ENCODE peak calls at places on chromosome 13, in five cellular contexts. One of them, this sample, is unnamed.

GRCh38 chr13:110200276-110200675 is 106.7 kb downstream of the COL4A1 start:
- DNase-seq in IMR-90: no peak
- DNase-seq in fibroblast of lung: no peak
- DNase-seq in HepG2: no peak
- DNase-seq in MM.1S: no peak
- DNase-seq in this sample: no peak

GRCh38 chr13:37001921-37002250 is 1.3 kb downstream of the EXOSC8 start:
- DNase-seq in IMR-90: no peak
- DNase-seq in HepG2: no peak
- DNase-seq in fibroblast of lung: no peak
- DNase-seq in MM.1S: no peak
- DNase-seq in this sample: no peak

GRCh38 chr13:104740616-104741222 is 1674.5 kb upstream of the SLC10A2 start:
- DNase-seq in HepG2: no peak
- DNase-seq in IMR-90: no peak
- DNase-seq in fibroblast of lung: no peak
- DNase-seq in MM.1S: no peak
- DNase-seq in this sample: no peak

GRCh38 chr13:26022538-26023292 is 29.1 kb downstream of the SHISA2 start:
- DNase-seq in IMR-90: peak
- DNase-seq in MM.1S: no peak
- DNase-seq in HepG2: no peak
- DNase-seq in fibroblast of lung: peak
- DNase-seq in this sample: no peak

GRCh38 chr13:106513025-106513424 is 22.4 kb downstream of the EFNB2 start:
- DNase-seq in fibroblast of lung: peak
- DNase-seq in HepG2: no peak
- DNase-seq in MM.1S: no peak
- DNase-seq in IMR-90: peak
- DNase-seq in this sample: no peak

GRCh38 chr13:97946951-97947588 is 6.4 kb upstream of the IPO5 start:
- DNase-seq in HepG2: no peak
- DNase-seq in fibroblast of lung: peak
- DNase-seq in IMR-90: peak
- DNase-seq in MM.1S: no peak
- DNase-seq in this sample: no peak

GRCh38 chr13:113029487-113030258 is 60.7 kb downstream of the MCF2L start:
- DNase-seq in IMR-90: no peak
- DNase-seq in MM.1S: peak
- DNase-seq in fibroblast of lung: no peak
- DNase-seq in HepG2: peak
- DNase-seq in this sample: peak

GRCh38 chr13:91741925-91742324 is 343.5 kb downstream of the GPC5 start:
- DNase-seq in MM.1S: no peak
- DNase-seq in IMR-90: no peak
- DNase-seq in HepG2: no peak
- DNase-seq in fibroblast of lung: no peak
- DNase-seq in this sample: no peak

GRCh38 chr13:112532837-112533745 is 54.9 kb downstream of the TUBGCP3 start:
- DNase-seq in MM.1S: no peak
- DNase-seq in IMR-90: no peak
- DNase-seq in HepG2: no peak
- DNase-seq in fibroblast of lung: no peak
- DNase-seq in this sample: no peak

GRCh38 chr13:41658057-41658642 is 200.8 kb downstream of the RGCC start:
- DNase-seq in HepG2: no peak
- DNase-seq in fibroblast of lung: peak
- DNase-seq in IMR-90: peak
- DNase-seq in MM.1S: no peak
- DNase-seq in this sample: no peak

GRCh38 chr13:75585153-75585552 is 35.6 kb downstream of the UCHL3 start:
- DNase-seq in fibroblast of lung: no peak
- DNase-seq in HepG2: no peak
- DNase-seq in IMR-90: no peak
- DNase-seq in MM.1S: no peak
- DNase-seq in this sample: no peak

GRCh38 chr13:70758932-70759331 is 650.7 kb upstream of the KLHL1 start:
- DNase-seq in IMR-90: no peak
- DNase-seq in fibroblast of lung: no peak
- DNase-seq in HepG2: no peak
- DNase-seq in MM.1S: no peak
- DNase-seq in this sample: no peak

GRCh38 chr13:79867248-79867647 is 386.3 kb downstream of the NDFIP2 start:
- DNase-seq in IMR-90: peak
- DNase-seq in HepG2: no peak
- DNase-seq in MM.1S: no peak
- DNase-seq in fibroblast of lung: no peak
- DNase-seq in this sample: no peak

GRCh38 chr13:48851707-48852106 is 124.0 kb upstream of the FNDC3A start:
- DNase-seq in fibroblast of lung: no peak
- DNase-seq in MM.1S: peak
- DNase-seq in HepG2: no peak
- DNase-seq in IMR-90: no peak
- DNase-seq in this sample: no peak

GRCh38 chr13:28035146-28035782 is 46.8 kb upstream of the URAD start:
- DNase-seq in HepG2: no peak
- DNase-seq in MM.1S: no peak
- DNase-seq in IMR-90: peak
- DNase-seq in fibroblast of lung: no peak
- DNase-seq in this sample: no peak

GRCh38 chr13:98372886-98373285 is 195.8 kb upstream of the RNF113B start:
- DNase-seq in IMR-90: peak
- DNase-seq in MM.1S: no peak
- DNase-seq in HepG2: no peak
- DNase-seq in fibroblast of lung: peak
- DNase-seq in this sample: no peak

DNA sequence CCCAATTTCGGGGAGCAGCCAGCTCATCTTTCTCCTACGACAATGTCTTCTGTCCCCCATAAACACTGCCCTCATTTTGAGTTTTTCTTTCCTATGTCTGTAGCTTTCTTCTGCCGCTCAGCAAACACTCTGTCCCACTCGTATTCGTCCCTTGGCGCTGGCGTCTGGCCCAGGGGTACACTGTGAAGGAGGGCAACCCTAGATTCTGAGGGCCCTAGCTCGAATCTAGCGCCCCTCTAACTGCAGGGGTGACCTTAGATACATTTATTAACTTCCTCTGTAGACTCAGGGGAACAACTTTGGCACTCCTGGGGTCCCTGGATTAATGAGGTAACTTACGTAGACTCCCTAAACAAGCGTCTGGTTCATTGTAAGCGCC is 679 bp upstream of the LRCH1 start:
- DNase-seq in fibroblast of lung: no peak
- DNase-seq in IMR-90: no peak
- DNase-seq in HepG2: no peak
- DNase-seq in MM.1S: no peak
- DNase-seq in this sample: no peak
- H3K9ac ChIP-seq in fibroblast of lung: peak
- H3K9ac ChIP-seq in IMR-90: peak
- H3K9ac ChIP-seq in HepG2: peak
- H3K9ac ChIP-seq in MM.1S: peak
- H3K9ac ChIP-seq in this sample: peak

GRCh38 chr13:35789335-35790166 is 313.1 kb upstream of the MAB21L1 start:
- DNase-seq in HepG2: peak
- DNase-seq in IMR-90: peak
- DNase-seq in MM.1S: peak
- DNase-seq in fibroblast of lung: peak
- DNase-seq in this sample: no peak

GRCh38 chr13:35793823-35794222 is 317.3 kb upstream of the MAB21L1 start:
- DNase-seq in HepG2: no peak
- DNase-seq in fibroblast of lung: peak
- DNase-seq in IMR-90: no peak
- DNase-seq in MM.1S: no peak
- DNase-seq in this sample: no peak

GRCh38 chr13:35787937-35788336 is 311.4 kb upstream of the MAB21L1 start:
- DNase-seq in fibroblast of lung: no peak
- DNase-seq in MM.1S: no peak
- DNase-seq in HepG2: no peak
- DNase-seq in IMR-90: no peak
- DNase-seq in this sample: no peak

GRCh38 chr13:35794734-35795389 is 318.4 kb upstream of the MAB21L1 start:
- DNase-seq in IMR-90: peak
- DNase-seq in MM.1S: no peak
- DNase-seq in HepG2: no peak
- DNase-seq in fibroblast of lung: peak
- DNase-seq in this sample: no peak

GRCh38 chr13:35791191-35791902 is 314.9 kb upstream of the MAB21L1 start:
- DNase-seq in MM.1S: no peak
- DNase-seq in fibroblast of lung: peak
- DNase-seq in IMR-90: peak
- DNase-seq in HepG2: no peak
- DNase-seq in this sample: no peak
- H3K9ac ChIP-seq in MM.1S: no peak
- H3K9ac ChIP-seq in fibroblast of lung: no peak
- H3K9ac ChIP-seq in IMR-90: no peak
- H3K9ac ChIP-seq in HepG2: no peak
- H3K9ac ChIP-seq in this sample: no peak

GRCh38 chr13:73325351-73326214 is 266.8 kb downstream of the KLF5 start:
- DNase-seq in MM.1S: no peak
- DNase-seq in HepG2: peak
- DNase-seq in fibroblast of lung: no peak
- DNase-seq in IMR-90: peak
- DNase-seq in this sample: no peak
- H3K9ac ChIP-seq in MM.1S: no peak
- H3K9ac ChIP-seq in HepG2: no peak
- H3K9ac ChIP-seq in fibroblast of lung: no peak
- H3K9ac ChIP-seq in IMR-90: no peak
- H3K9ac ChIP-seq in this sample: no peak

GRCh38 chr13:45432737-45433380 is 14.7 kb upstream of the SLC25A30 start:
- DNase-seq in MM.1S: no peak
- DNase-seq in HepG2: no peak
- DNase-seq in fibroblast of lung: no peak
- DNase-seq in IMR-90: no peak
- DNase-seq in this sample: no peak
- H3K9ac ChIP-seq in MM.1S: no peak
- H3K9ac ChIP-seq in HepG2: peak
- H3K9ac ChIP-seq in fibroblast of lung: no peak
- H3K9ac ChIP-seq in IMR-90: no peak
- H3K9ac ChIP-seq in this sample: no peak

This sample was measured in NT2/D1.